ENCODE peak calls at places on chromosomes 6 and 20, in seven cellular contexts. G, W, L, Q, D, A and M are unnamed samples.

GRCh38 chr20:49252556-49253350 is 25.1 kb downstream of the ZNFX1 start:
- DNase-seq in G (no peak), L (no peak), A (no peak), W (no peak), D (no peak), Q (no peak), M (no peak)

GRCh38 chr20:20488388-20488787 is 120.5 kb downstream of the INSM1 start:
- DNase-seq in Q (no peak), A (no peak), D (no peak), L (no peak), G (no peak), W (no peak), M (no peak)

GRCh38 chr6:137767931-137768690 is 98.9 kb upstream of the TNFAIP3 start:
- DNase-seq in W (no peak), L (no peak), Q (no peak), G (no peak), A (no peak), D (no peak), M (no peak)

GRCh38 chr20:44187054-44187762 is at the start of gene JPH2:
- DNase-seq in W (no peak), A (peak), L (no peak), G (no peak), D (peak), Q (no peak), M (no peak)

GRCh38 chr20:59163641-59164530 is at the start of gene ZNF831:
- DNase-seq in A (no peak), G (no peak), L (no peak), W (no peak), Q (no peak), D (no peak), M (no peak)

GRCh38 chr20:35049776-35050352 is 42.7 kb downstream of the TRPC4AP start:
- DNase-seq in W (no peak), G (no peak), Q (no peak), L (no peak), D (no peak), A (no peak), M (no peak)

GRCh38 chr6:157982297-157982579 is 575 bp downstream of the SYNJ2 start:
- DNase-seq in Q (no peak), A (peak), L (peak), D (no peak), W (no peak), G (no peak), M (peak)

GRCh38 chr6:39965716-39966115 is 31.5 kb upstream of the MOCS1 start:
- DNase-seq in G (no peak), A (no peak), Q (no peak), W (no peak), D (no peak), L (no peak), M (no peak)

GRCh38 chr20:3749689-3750639 is 17.5 kb downstream of the HSPA12B start:
- DNase-seq in D (no peak), G (peak), A (peak), L (peak), W (no peak), Q (peak), M (peak)

GRCh38 chr6:141482773-141483172 is 650.0 kb upstream of the GJE1 start:
- DNase-seq in G (no peak), W (no peak), L (no peak), D (no peak), A (no peak), Q (no peak), M (no peak)

GRCh38 chr20:25859649-25860530 is 163.2 kb upstream of the ZNF337 start:
- DNase-seq in A (peak), W (peak), G (peak), L (peak), D (no peak), Q (no peak), M (no peak)

GRCh38 chr6:49950415-49950751 is 13.6 kb downstream of the DEFB114 start:
- DNase-seq in Q (no peak), D (no peak), L (no peak), G (no peak), W (no peak), A (no peak), M (no peak)

GRCh38 chr6:109379706-109380105 is 2.6 kb downstream of the CD164 start:
- DNase-seq in Q (no peak), G (no peak), A (no peak), D (no peak), L (no peak), W (no peak), M (no peak)

GRCh38 chr6:53847796-53848314 is 53.0 kb downstream of the LRRC1 start:
- DNase-seq in A (no peak), Q (no peak), G (no peak), D (no peak), W (no peak), L (no peak), M (no peak)

GRCh38 chr6:1390071-1390804 is 862 bp downstream of the FOXF2 start:
- DNase-seq in A (peak), D (no peak), L (no peak), G (no peak), W (no peak), Q (no peak), M (no peak)